ENCODE peak calls at places on chromosomes 2 and 18, in five cellular contexts. One of them, this sample, is unnamed.

GRCh38 chr2:146934921-146935320 is 909.9 kb upstream of the ACVR2A start:
- DNase-seq in MV-4-11: no peak
- DNase-seq in kidney glomerular epithelial cell: no peak
- DNase-seq in C1 segment of cervical spinal cord: no peak
- DNase-seq in cardiac fibroblast: no peak
- DNase-seq in this sample: no peak

GRCh38 chr2:152861349-152861942 is 143.0 kb downstream of the ARL6IP6 start:
- DNase-seq in C1 segment of cervical spinal cord: no peak
- DNase-seq in cardiac fibroblast: peak
- DNase-seq in kidney glomerular epithelial cell: no peak
- DNase-seq in MV-4-11: peak
- DNase-seq in this sample: peak

GRCh38 chr18:12393510-12393909 is 14.2 kb upstream of the PRELID3A start:
- DNase-seq in MV-4-11: no peak
- DNase-seq in cardiac fibroblast: no peak
- DNase-seq in C1 segment of cervical spinal cord: no peak
- DNase-seq in kidney glomerular epithelial cell: no peak
- DNase-seq in this sample: no peak

GRCh38 chr2:85769236-85769986 is 15.6 kb downstream of the ATOH8 start:
- DNase-seq in cardiac fibroblast: peak
- DNase-seq in kidney glomerular epithelial cell: no peak
- DNase-seq in MV-4-11: no peak
- DNase-seq in C1 segment of cervical spinal cord: no peak
- DNase-seq in this sample: no peak

GRCh38 chr2:69959425-69959824 is 2.0 kb downstream of the ASPRV1 start:
- DNase-seq in C1 segment of cervical spinal cord: no peak
- DNase-seq in MV-4-11: no peak
- DNase-seq in cardiac fibroblast: no peak
- DNase-seq in kidney glomerular epithelial cell: no peak
- DNase-seq in this sample: no peak

GRCh38 chr2:174688079-174688478 is 76.2 kb downstream of the CHRNA1 start:
- DNase-seq in cardiac fibroblast: peak
- DNase-seq in kidney glomerular epithelial cell: peak
- DNase-seq in C1 segment of cervical spinal cord: no peak
- DNase-seq in MV-4-11: peak
- DNase-seq in this sample: peak

GRCh38 chr2:32656069-32656468 is 28.2 kb downstream of the TTC27 start:
- DNase-seq in kidney glomerular epithelial cell: no peak
- DNase-seq in C1 segment of cervical spinal cord: no peak
- DNase-seq in cardiac fibroblast: no peak
- DNase-seq in MV-4-11: no peak
- DNase-seq in this sample: no peak

GRCh38 chr2:199951023-199951422 is 4.3 kb downstream of the TYW5 start:
- DNase-seq in cardiac fibroblast: no peak
- DNase-seq in C1 segment of cervical spinal cord: no peak
- DNase-seq in MV-4-11: peak
- DNase-seq in kidney glomerular epithelial cell: no peak
- DNase-seq in this sample: no peak

GRCh38 chr2:55159037-55159651 is 72.9 kb downstream of the CLHC1 start:
- DNase-seq in cardiac fibroblast: peak
- DNase-seq in MV-4-11: peak
- DNase-seq in C1 segment of cervical spinal cord: no peak
- DNase-seq in kidney glomerular epithelial cell: no peak
- DNase-seq in this sample: peak

GRCh38 chr2:126749537-126749936 is 93.6 kb downstream of the GYPC start:
- DNase-seq in cardiac fibroblast: peak
- DNase-seq in MV-4-11: no peak
- DNase-seq in C1 segment of cervical spinal cord: no peak
- DNase-seq in kidney glomerular epithelial cell: no peak
- DNase-seq in this sample: no peak

GRCh38 chr2:222281495-222281894 is 17.3 kb downstream of the PAX3 start:
- DNase-seq in MV-4-11: no peak
- DNase-seq in cardiac fibroblast: no peak
- DNase-seq in C1 segment of cervical spinal cord: no peak
- DNase-seq in kidney glomerular epithelial cell: no peak
- DNase-seq in this sample: no peak

GRCh38 chr2:241633561-241633960 is 3.4 kb downstream of the THAP4 start:
- DNase-seq in MV-4-11: no peak
- DNase-seq in kidney glomerular epithelial cell: no peak
- DNase-seq in C1 segment of cervical spinal cord: no peak
- DNase-seq in cardiac fibroblast: no peak
- DNase-seq in this sample: no peak

GRCh38 chr2:110807520-110807919 is 75.1 kb downstream of the ACOXL start:
- DNase-seq in cardiac fibroblast: peak
- DNase-seq in kidney glomerular epithelial cell: no peak
- DNase-seq in MV-4-11: no peak
- DNase-seq in C1 segment of cervical spinal cord: no peak
- DNase-seq in this sample: no peak

GRCh38 chr18:37481058-37481457 is 84.5 kb downstream of the CELF4 start:
- DNase-seq in cardiac fibroblast: no peak
- DNase-seq in C1 segment of cervical spinal cord: no peak
- DNase-seq in kidney glomerular epithelial cell: peak
- DNase-seq in MV-4-11: no peak
- DNase-seq in this sample: no peak

GRCh38 chr2:101741775-101742520 is 44.4 kb downstream of the MAP4K4 start:
- DNase-seq in kidney glomerular epithelial cell: no peak
- DNase-seq in MV-4-11: no peak
- DNase-seq in C1 segment of cervical spinal cord: no peak
- DNase-seq in cardiac fibroblast: no peak
- DNase-seq in this sample: no peak

GRCh38 chr2:201580486-201580885 is 62.8 kb downstream of the TMEM237 start:
- DNase-seq in cardiac fibroblast: peak
- DNase-seq in kidney glomerular epithelial cell: no peak
- DNase-seq in C1 segment of cervical spinal cord: no peak
- DNase-seq in MV-4-11: peak
- DNase-seq in this sample: peak

GRCh38 chr18:34821669-34822210 is 111.6 kb downstream of the DTNA start:
- DNase-seq in MV-4-11: no peak
- DNase-seq in kidney glomerular epithelial cell: no peak
- DNase-seq in cardiac fibroblast: no peak
- DNase-seq in C1 segment of cervical spinal cord: no peak
- DNase-seq in this sample: no peak

GRCh38 chr18:6627621-6628020 is 101.9 kb upstream of the ARHGAP28 start:
- DNase-seq in C1 segment of cervical spinal cord: no peak
- DNase-seq in cardiac fibroblast: peak
- DNase-seq in MV-4-11: no peak
- DNase-seq in kidney glomerular epithelial cell: no peak
- DNase-seq in this sample: no peak

GRCh38 chr2:109422071-109422757 is 191.6 kb downstream of the SEPTIN10 start:
- DNase-seq in C1 segment of cervical spinal cord: no peak
- DNase-seq in cardiac fibroblast: no peak
- DNase-seq in MV-4-11: no peak
- DNase-seq in kidney glomerular epithelial cell: no peak
- DNase-seq in this sample: no peak

GRCh38 chr2:9950521-9951271 is 797 bp upstream of the GRHL1 start:
- DNase-seq in kidney glomerular epithelial cell: no peak
- DNase-seq in MV-4-11: no peak
- DNase-seq in cardiac fibroblast: no peak
- DNase-seq in C1 segment of cervical spinal cord: no peak
- DNase-seq in this sample: no peak

GRCh38 chr18:60277855-60278480 is 94.6 kb downstream of the MC4R start:
- DNase-seq in cardiac fibroblast: peak
- DNase-seq in MV-4-11: no peak
- DNase-seq in kidney glomerular epithelial cell: no peak
- DNase-seq in C1 segment of cervical spinal cord: no peak
- DNase-seq in this sample: no peak

GRCh38 chr18:8499810-8500663 is 109.2 kb upstream of the RAB12 start:
- DNase-seq in kidney glomerular epithelial cell: no peak
- DNase-seq in C1 segment of cervical spinal cord: no peak
- DNase-seq in MV-4-11: no peak
- DNase-seq in cardiac fibroblast: no peak
- DNase-seq in this sample: no peak